ENCODE peak calls at places on chromosomes 6 and 20, in four cellular contexts. One of them, this sample, is unnamed.
A peak's percentile ranks its signal among the peaks of the same experiment; 100 is the strongest.

GRCh38 chr20:51758978-51759544 is 9.1 kb downstream of the ATP9A start:
- DNase-seq in NCI-H1092 treated with DMSO at 0.1 percent for 48 hours: no peak
- DNase-seq in activated CD4-positive, CD25-positive, alpha-beta regulatory T cell: no peak
- DNase-seq in activated CD4-positive, alpha-beta T cell treated with anti-CD3 and anti-CD28 coated beads, Interleukin-2, amount 10 ng/mL, durations not matched to agents 7 days and 5 days: no peak
- DNase-seq in this sample: peak; percentile 75

GRCh38 chr20:34215711-34216381 is 25.4 kb upstream of the ASIP start:
- DNase-seq in NCI-H1092 treated with DMSO at 0.1 percent for 48 hours: peak; percentile 68
- DNase-seq in activated CD4-positive, CD25-positive, alpha-beta regulatory T cell: peak; percentile 5
- DNase-seq in activated CD4-positive, alpha-beta T cell treated with anti-CD3 and anti-CD28 coated beads, Interleukin-2, amount 10 ng/mL, durations not matched to agents 7 days and 5 days: peak; percentile 35
- DNase-seq in this sample: peak; percentile 62

GRCh38 chr20:18722381-18722780 is 91.2 kb upstream of the SCP2D1 start:
- DNase-seq in NCI-H1092 treated with DMSO at 0.1 percent for 48 hours: no peak
- DNase-seq in activated CD4-positive, CD25-positive, alpha-beta regulatory T cell: no peak
- DNase-seq in activated CD4-positive, alpha-beta T cell treated with anti-CD3 and anti-CD28 coated beads, Interleukin-2, amount 10 ng/mL, durations not matched to agents 7 days and 5 days: no peak
- DNase-seq in this sample: no peak

GRCh38 chr20:9454781-9455180 is 59.6 kb upstream of the LAMP5 start:
- DNase-seq in NCI-H1092 treated with DMSO at 0.1 percent for 48 hours: no peak
- DNase-seq in activated CD4-positive, CD25-positive, alpha-beta regulatory T cell: no peak
- DNase-seq in activated CD4-positive, alpha-beta T cell treated with anti-CD3 and anti-CD28 coated beads, Interleukin-2, amount 10 ng/mL, durations not matched to agents 7 days and 5 days: no peak
- DNase-seq in this sample: no peak

GRCh38 chr6:33595001-33595846 is 15.1 kb upstream of the BAK1 start:
- DNase-seq in NCI-H1092 treated with DMSO at 0.1 percent for 48 hours: no peak
- DNase-seq in activated CD4-positive, CD25-positive, alpha-beta regulatory T cell: no peak
- DNase-seq in activated CD4-positive, alpha-beta T cell treated with anti-CD3 and anti-CD28 coated beads, Interleukin-2, amount 10 ng/mL, durations not matched to agents 7 days and 5 days: no peak
- DNase-seq in this sample: no peak

GRCh38 chr6:113596907-113597583 is 260.1 kb upstream of the MARCKS start:
- DNase-seq in NCI-H1092 treated with DMSO at 0.1 percent for 48 hours: peak; percentile 64
- DNase-seq in activated CD4-positive, CD25-positive, alpha-beta regulatory T cell: no peak
- DNase-seq in activated CD4-positive, alpha-beta T cell treated with anti-CD3 and anti-CD28 coated beads, Interleukin-2, amount 10 ng/mL, durations not matched to agents 7 days and 5 days: no peak
- DNase-seq in this sample: no peak

GRCh38 chr6:52102330-52102932 is 15.0 kb upstream of the PKHD1 start:
- DNase-seq in NCI-H1092 treated with DMSO at 0.1 percent for 48 hours: no peak
- DNase-seq in activated CD4-positive, CD25-positive, alpha-beta regulatory T cell: no peak
- DNase-seq in activated CD4-positive, alpha-beta T cell treated with anti-CD3 and anti-CD28 coated beads, Interleukin-2, amount 10 ng/mL, durations not matched to agents 7 days and 5 days: no peak
- DNase-seq in this sample: no peak

GRCh38 chr20:63477061-63477616 is 4.7 kb upstream of the KCNQ2 start:
- DNase-seq in NCI-H1092 treated with DMSO at 0.1 percent for 48 hours: no peak
- DNase-seq in activated CD4-positive, CD25-positive, alpha-beta regulatory T cell: no peak
- DNase-seq in activated CD4-positive, alpha-beta T cell treated with anti-CD3 and anti-CD28 coated beads, Interleukin-2, amount 10 ng/mL, durations not matched to agents 7 days and 5 days: no peak
- DNase-seq in this sample: no peak

GRCh38 chr6:4295058-4295788 is 159.8 kb upstream of the ECI2 start:
- DNase-seq in NCI-H1092 treated with DMSO at 0.1 percent for 48 hours: no peak
- DNase-seq in activated CD4-positive, CD25-positive, alpha-beta regulatory T cell: no peak
- DNase-seq in activated CD4-positive, alpha-beta T cell treated with anti-CD3 and anti-CD28 coated beads, Interleukin-2, amount 10 ng/mL, durations not matched to agents 7 days and 5 days: no peak
- DNase-seq in this sample: no peak

GRCh38 chr6:21928715-21929298 is 335.3 kb downstream of the SOX4 start:
- DNase-seq in NCI-H1092 treated with DMSO at 0.1 percent for 48 hours: no peak
- DNase-seq in activated CD4-positive, CD25-positive, alpha-beta regulatory T cell: no peak
- DNase-seq in activated CD4-positive, alpha-beta T cell treated with anti-CD3 and anti-CD28 coated beads, Interleukin-2, amount 10 ng/mL, durations not matched to agents 7 days and 5 days: no peak
- DNase-seq in this sample: no peak

GRCh38 chr20:52809003-52809402 is 163.2 kb upstream of the TSHZ2 start:
- DNase-seq in NCI-H1092 treated with DMSO at 0.1 percent for 48 hours: no peak
- DNase-seq in activated CD4-positive, CD25-positive, alpha-beta regulatory T cell: no peak
- DNase-seq in activated CD4-positive, alpha-beta T cell treated with anti-CD3 and anti-CD28 coated beads, Interleukin-2, amount 10 ng/mL, durations not matched to agents 7 days and 5 days: no peak
- DNase-seq in this sample: no peak

GRCh38 chr6:34909484-34909883 is 20.4 kb downstream of the ANKS1A start:
- DNase-seq in NCI-H1092 treated with DMSO at 0.1 percent for 48 hours: no peak
- DNase-seq in activated CD4-positive, CD25-positive, alpha-beta regulatory T cell: no peak
- DNase-seq in activated CD4-positive, alpha-beta T cell treated with anti-CD3 and anti-CD28 coated beads, Interleukin-2, amount 10 ng/mL, durations not matched to agents 7 days and 5 days: no peak
- DNase-seq in this sample: no peak

GRCh38 chr6:165799736-165800135 is 136.7 kb upstream of the PDE10A start:
- DNase-seq in NCI-H1092 treated with DMSO at 0.1 percent for 48 hours: no peak
- DNase-seq in activated CD4-positive, CD25-positive, alpha-beta regulatory T cell: no peak
- DNase-seq in activated CD4-positive, alpha-beta T cell treated with anti-CD3 and anti-CD28 coated beads, Interleukin-2, amount 10 ng/mL, durations not matched to agents 7 days and 5 days: no peak
- DNase-seq in this sample: no peak

GRCh38 chr20:60921021-60921622 is 330.9 kb upstream of the CDH4 start:
- DNase-seq in NCI-H1092 treated with DMSO at 0.1 percent for 48 hours: no peak
- DNase-seq in activated CD4-positive, CD25-positive, alpha-beta regulatory T cell: no peak
- DNase-seq in activated CD4-positive, alpha-beta T cell treated with anti-CD3 and anti-CD28 coated beads, Interleukin-2, amount 10 ng/mL, durations not matched to agents 7 days and 5 days: no peak
- DNase-seq in this sample: no peak

GRCh38 chr20:45052698-45053440 is 48.1 kb downstream of the KCNS1 start:
- DNase-seq in NCI-H1092 treated with DMSO at 0.1 percent for 48 hours: no peak
- DNase-seq in activated CD4-positive, CD25-positive, alpha-beta regulatory T cell: no peak
- DNase-seq in activated CD4-positive, alpha-beta T cell treated with anti-CD3 and anti-CD28 coated beads, Interleukin-2, amount 10 ng/mL, durations not matched to agents 7 days and 5 days: peak; percentile 45
- DNase-seq in this sample: peak; percentile 28

GRCh38 chr6:165052561-165053500 is 256.6 kb downstream of the C6orf118 start:
- DNase-seq in NCI-H1092 treated with DMSO at 0.1 percent for 48 hours: no peak
- DNase-seq in activated CD4-positive, CD25-positive, alpha-beta regulatory T cell: no peak
- DNase-seq in activated CD4-positive, alpha-beta T cell treated with anti-CD3 and anti-CD28 coated beads, Interleukin-2, amount 10 ng/mL, durations not matched to agents 7 days and 5 days: no peak
- DNase-seq in this sample: no peak

GRCh38 chr6:66930559-66931290 is 1223.7 kb upstream of the EYS start:
- DNase-seq in NCI-H1092 treated with DMSO at 0.1 percent for 48 hours: no peak
- DNase-seq in activated CD4-positive, CD25-positive, alpha-beta regulatory T cell: no peak
- DNase-seq in activated CD4-positive, alpha-beta T cell treated with anti-CD3 and anti-CD28 coated beads, Interleukin-2, amount 10 ng/mL, durations not matched to agents 7 days and 5 days: no peak
- DNase-seq in this sample: no peak

GRCh38 chr6:13485923-13486557 is 1.4 kb downstream of the GFOD1 start:
- DNase-seq in NCI-H1092 treated with DMSO at 0.1 percent for 48 hours: no peak
- DNase-seq in activated CD4-positive, CD25-positive, alpha-beta regulatory T cell: no peak
- DNase-seq in activated CD4-positive, alpha-beta T cell treated with anti-CD3 and anti-CD28 coated beads, Interleukin-2, amount 10 ng/mL, durations not matched to agents 7 days and 5 days: peak; percentile 36
- DNase-seq in this sample: no peak

GRCh38 chr6:155341130-155341828 is 27.0 kb upstream of the TFB1M start:
- DNase-seq in NCI-H1092 treated with DMSO at 0.1 percent for 48 hours: no peak
- DNase-seq in activated CD4-positive, CD25-positive, alpha-beta regulatory T cell: no peak
- DNase-seq in activated CD4-positive, alpha-beta T cell treated with anti-CD3 and anti-CD28 coated beads, Interleukin-2, amount 10 ng/mL, durations not matched to agents 7 days and 5 days: no peak
- DNase-seq in this sample: no peak

GRCh38 chr6:110421749-110422443 is 6.5 kb upstream of the DDO start:
- DNase-seq in NCI-H1092 treated with DMSO at 0.1 percent for 48 hours: no peak
- DNase-seq in activated CD4-positive, CD25-positive, alpha-beta regulatory T cell: no peak
- DNase-seq in activated CD4-positive, alpha-beta T cell treated with anti-CD3 and anti-CD28 coated beads, Interleukin-2, amount 10 ng/mL, durations not matched to agents 7 days and 5 days: no peak
- DNase-seq in this sample: no peak

GRCh38 chr20:9119776-9120175 is 50.9 kb downstream of the PLCB4 start:
- DNase-seq in NCI-H1092 treated with DMSO at 0.1 percent for 48 hours: peak; percentile 32
- DNase-seq in activated CD4-positive, CD25-positive, alpha-beta regulatory T cell: no peak
- DNase-seq in activated CD4-positive, alpha-beta T cell treated with anti-CD3 and anti-CD28 coated beads, Interleukin-2, amount 10 ng/mL, durations not matched to agents 7 days and 5 days: no peak
- DNase-seq in this sample: peak; percentile 50

GRCh38 chr6:45922728-45923351 is 92.8 kb downstream of the CLIC5 start:
- DNase-seq in NCI-H1092 treated with DMSO at 0.1 percent for 48 hours: no peak
- DNase-seq in activated CD4-positive, CD25-positive, alpha-beta regulatory T cell: peak; percentile 18
- DNase-seq in activated CD4-positive, alpha-beta T cell treated with anti-CD3 and anti-CD28 coated beads, Interleukin-2, amount 10 ng/mL, durations not matched to agents 7 days and 5 days: peak; percentile 76
- DNase-seq in this sample: peak; percentile 69

GRCh38 chr20:63955281-63955845 is 853 bp downstream of the UCKL1 start:
- DNase-seq in NCI-H1092 treated with DMSO at 0.1 percent for 48 hours: no peak
- DNase-seq in activated CD4-positive, CD25-positive, alpha-beta regulatory T cell: no peak
- DNase-seq in activated CD4-positive, alpha-beta T cell treated with anti-CD3 and anti-CD28 coated beads, Interleukin-2, amount 10 ng/mL, durations not matched to agents 7 days and 5 days: peak; percentile 42
- DNase-seq in this sample: no peak

GRCh38 chr6:35919085-35919826 is 1.6 kb downstream of the SRPK1 start:
- DNase-seq in NCI-H1092 treated with DMSO at 0.1 percent for 48 hours: no peak
- DNase-seq in activated CD4-positive, CD25-positive, alpha-beta regulatory T cell: no peak
- DNase-seq in activated CD4-positive, alpha-beta T cell treated with anti-CD3 and anti-CD28 coated beads, Interleukin-2, amount 10 ng/mL, durations not matched to agents 7 days and 5 days: peak; percentile 10
- DNase-seq in this sample: no peak

GRCh38 chr6:147390909-147391536 is 117.5 kb upstream of the SAMD5 start:
- DNase-seq in NCI-H1092 treated with DMSO at 0.1 percent for 48 hours: peak; percentile 1
- DNase-seq in activated CD4-positive, CD25-positive, alpha-beta regulatory T cell: no peak
- DNase-seq in activated CD4-positive, alpha-beta T cell treated with anti-CD3 and anti-CD28 coated beads, Interleukin-2, amount 10 ng/mL, durations not matched to agents 7 days and 5 days: no peak
- DNase-seq in this sample: no peak

GRCh38 chr6:3277851-3278416 is 19.2 kb downstream of the PSMG4 start:
- DNase-seq in NCI-H1092 treated with DMSO at 0.1 percent for 48 hours: no peak
- DNase-seq in activated CD4-positive, CD25-positive, alpha-beta regulatory T cell: no peak
- DNase-seq in activated CD4-positive, alpha-beta T cell treated with anti-CD3 and anti-CD28 coated beads, Interleukin-2, amount 10 ng/mL, durations not matched to agents 7 days and 5 days: no peak
- DNase-seq in this sample: no peak

GRCh38 chr20:11379257-11380011 is 538.3 kb upstream of the BTBD3 start:
- DNase-seq in NCI-H1092 treated with DMSO at 0.1 percent for 48 hours: no peak
- DNase-seq in activated CD4-positive, CD25-positive, alpha-beta regulatory T cell: no peak
- DNase-seq in activated CD4-positive, alpha-beta T cell treated with anti-CD3 and anti-CD28 coated beads, Interleukin-2, amount 10 ng/mL, durations not matched to agents 7 days and 5 days: no peak
- DNase-seq in this sample: no peak

GRCh38 chr6:168994966-168995365 is 258.7 kb downstream of the THBS2 start:
- DNase-seq in NCI-H1092 treated with DMSO at 0.1 percent for 48 hours: no peak
- DNase-seq in activated CD4-positive, CD25-positive, alpha-beta regulatory T cell: no peak
- DNase-seq in activated CD4-positive, alpha-beta T cell treated with anti-CD3 and anti-CD28 coated beads, Interleukin-2, amount 10 ng/mL, durations not matched to agents 7 days and 5 days: no peak
- DNase-seq in this sample: no peak

GRCh38 chr6:136669299-136669699 is 119.1 kb upstream of the MAP7 start:
- DNase-seq in NCI-H1092 treated with DMSO at 0.1 percent for 48 hours: no peak
- DNase-seq in activated CD4-positive, CD25-positive, alpha-beta regulatory T cell: no peak
- DNase-seq in activated CD4-positive, alpha-beta T cell treated with anti-CD3 and anti-CD28 coated beads, Interleukin-2, amount 10 ng/mL, durations not matched to agents 7 days and 5 days: no peak
- DNase-seq in this sample: no peak

GRCh38 chr6:31412506-31412905 is 9.1 kb downstream of the MICA start:
- DNase-seq in NCI-H1092 treated with DMSO at 0.1 percent for 48 hours: no peak
- DNase-seq in activated CD4-positive, CD25-positive, alpha-beta regulatory T cell: no peak
- DNase-seq in activated CD4-positive, alpha-beta T cell treated with anti-CD3 and anti-CD28 coated beads, Interleukin-2, amount 10 ng/mL, durations not matched to agents 7 days and 5 days: no peak
- DNase-seq in this sample: no peak

GRCh38 chr6:137811121-137811911 is 55.7 kb upstream of the TNFAIP3 start:
- DNase-seq in NCI-H1092 treated with DMSO at 0.1 percent for 48 hours: no peak
- DNase-seq in activated CD4-positive, CD25-positive, alpha-beta regulatory T cell: peak; percentile 30
- DNase-seq in activated CD4-positive, alpha-beta T cell treated with anti-CD3 and anti-CD28 coated beads, Interleukin-2, amount 10 ng/mL, durations not matched to agents 7 days and 5 days: peak; percentile 72
- DNase-seq in this sample: peak; percentile 46

GRCh38 chr20:1894471-1894950 is 696 bp upstream of the SIRPA start:
- DNase-seq in NCI-H1092 treated with DMSO at 0.1 percent for 48 hours: no peak
- DNase-seq in activated CD4-positive, CD25-positive, alpha-beta regulatory T cell: no peak
- DNase-seq in activated CD4-positive, alpha-beta T cell treated with anti-CD3 and anti-CD28 coated beads, Interleukin-2, amount 10 ng/mL, durations not matched to agents 7 days and 5 days: no peak
- DNase-seq in this sample: peak; percentile 69

This sample was measured in head of caudate nucleus.